ENCODE peak calls at places on chromosomes 1 and 21, in six cellular contexts. S is osteocyte, E is AG04450, Y is amniotic epithelial cell, P is T47D, A is fibroblast of lung. F is an unnamed sample.

GRCh38 chr1:52193985-52194384 is 52.1 kb downstream of the ZFYVE9 start:
- DNase-seq in E (no peak), Y (no peak), A (no peak), P (no peak), S (no peak), F (no peak)

GRCh38 chr1:160486453-160486852 is 36.6 kb downstream of the SLAMF6 start:
- DNase-seq in E (no peak), Y (no peak), A (no peak), S (no peak), P (no peak), F (no peak)

GRCh38 chr1:240285541-240285940 is 193.9 kb downstream of the FMN2 start:
- DNase-seq in S (no peak), Y (peak; percentile 83), E (no peak), P (no peak), A (peak; percentile 54), F (peak; percentile 84)

GRCh38 chr1:119209943-119210342 is 69.5 kb upstream of the WARS2 start:
- DNase-seq in S (no peak), A (no peak), E (no peak), P (no peak), Y (no peak), F (peak; percentile 7)

GRCh38 chr1:27602510-27603319 is 1.2 kb downstream of the AHDC1 start:
- DNase-seq in P (peak; percentile 54), Y (peak; percentile 32), S (no peak), A (no peak), E (no peak), F (peak; percentile 41)

GRCh38 chr1:66933887-66934700 is 9.3 kb downstream of the MIER1 start:
- DNase-seq in S (no peak), Y (peak; percentile 25), A (no peak), E (no peak), P (peak; percentile 23), F (no peak)

GRCh38 chr1:156754219-156754618 is 2.7 kb upstream of the HDGF start:
- DNase-seq in A (no peak), P (no peak), Y (no peak), E (no peak), S (no peak), F (no peak)

GRCh38 chr1:150513275-150513885 is 2.2 kb upstream of the FALEC start:
- DNase-seq in E (no peak), S (no peak), P (no peak), A (no peak), Y (peak; percentile 22), F (no peak)

GRCh38 chr1:234515821-234516241 is 36.9 kb upstream of the TARBP1 start:
- DNase-seq in E (no peak), Y (no peak), A (peak; percentile 89), P (no peak), S (no peak), F (no peak)

GRCh38 chr1:230359992-230360391 is 66.1 kb downstream of the PGBD5 start:
- DNase-seq in A (peak; percentile 70), P (peak; percentile 22), Y (peak; percentile 21), E (peak; percentile 80), S (no peak), F (peak; percentile 75)

GRCh38 chr21:33948096-33948950 is 32.7 kb upstream of the ATP5PO start:
- DNase-seq in Y (peak; percentile 77), P (peak; percentile 66), E (no peak), A (peak; percentile 62), S (peak; percentile 86), F (peak; percentile 11)

GRCh38 chr21:45379171-45379900 is 25.6 kb upstream of the COL18A1 start:
- DNase-seq in S (no peak), Y (no peak), A (no peak), P (no peak), E (no peak), F (no peak)

GRCh38 chr1:210540288-210540687 is 211.6 kb downstream of the HHAT start:
- DNase-seq in E (no peak), Y (no peak), A (no peak), P (no peak), S (no peak), F (no peak)

GRCh38 chr1:150259758-150260669 is 2.4 kb downstream of the CA14 start:
- DNase-seq in P (peak; percentile 72), S (no peak), E (no peak), A (peak; percentile 22), Y (peak; percentile 23), F (no peak)

GRCh38 chr1:244353572-244354091 is 98.1 kb downstream of the ADSS2 start:
- DNase-seq in E (peak; percentile 83), S (no peak), A (peak; percentile 95), Y (peak; percentile 90), P (no peak), F (peak; percentile 94)

GRCh38 chr1:34929497-34929852 is at the start of gene DLGAP3:
- DNase-seq in P (peak; percentile 9), A (no peak), S (no peak), Y (no peak), E (no peak), F (no peak)

GRCh38 chr1:60984066-60984799 is 98.1 kb upstream of the NFIA start:
- DNase-seq in E (no peak), S (no peak), P (no peak), A (peak; percentile 61), Y (no peak), F (peak; percentile 45)

GRCh38 chr1:203656796-203657620 is 30.4 kb downstream of the ATP2B4 start:
- DNase-seq in S (no peak), Y (no peak), P (peak; percentile 38), A (no peak), E (no peak), F (no peak)

GRCh38 chr1:30437059-30437576 is 286.3 kb downstream of the MATN1 start:
- DNase-seq in P (no peak), A (no peak), Y (no peak), S (no peak), E (no peak), F (no peak)